ENCODE peak calls at places on chromosomes 16 and 17, in nine cellular contexts. Z is GM23338, F is mammary epithelial cell, Q is neural progenitor cell, R is OCI-LY7, G is A549, I is IMR-90, B is HCT116, H is fibroblast of lung. S is an unnamed sample. For H3K4me1, the result is how much of the 10 kb centered on the place peaks cover.

GRCh38 chr17:4531988-4532736 is 23.0 kb downstream of the MYBBP1A start:
- DNase-seq in H (no peak), B (no peak), G (no peak), Z (no peak), Q (no peak), R (no peak), I (no peak), F (no peak), S (no peak)

GRCh38 chr17:10099051-10099571 is 99.3 kb downstream of the GAS7 start:
- DNase-seq in I (peak), Q (no peak), R (no peak), G (no peak), H (peak), F (no peak), B (no peak), Z (no peak), S (no peak)

GRCh38 chr17:65177901-65178300 is 40.7 kb downstream of the RGS9 start:
- DNase-seq in H (peak), I (peak), Z (no peak), R (peak), B (no peak), G (no peak), F (peak), Q (no peak), S (no peak)

GRCh38 chr17:48439875-48440505 is 10.0 kb upstream of the SKAP1 start:
- DNase-seq in I (no peak), R (peak), F (no peak), H (peak), Q (no peak), G (no peak), B (no peak), Z (no peak), S (no peak)

GRCh38 chr16:85514601-85515318 is 98.4 kb upstream of the GSE1 start:
- DNase-seq in F (peak), H (peak), Z (peak), Q (peak), G (peak), B (peak), R (no peak), I (peak), S (peak)

GRCh38 chr16:81697886-81698635 is 81.0 kb upstream of the PLCG2 start:
- DNase-seq in H (peak), R (no peak), B (no peak), Q (no peak), I (no peak), G (no peak), Z (no peak), F (no peak), S (no peak)

GRCh38 chr17:27488263-27488662 is 32.0 kb downstream of the KSR1 start:
- DNase-seq in F (no peak), I (no peak), Q (no peak), B (no peak), G (no peak), H (no peak), R (no peak), Z (no peak), S (no peak)

GRCh38 chr17:39667262-39668140 is 752 bp upstream of the PNMT start:
- DNase-seq in F (no peak), Q (peak), I (no peak), H (no peak), G (no peak), Z (peak), R (no peak), B (no peak), S (no peak)

GRCh38 chr16:72819345-72819744 is 228.6 kb downstream of the ZFHX3 start:
- DNase-seq in Q (no peak), B (no peak), I (peak), Z (no peak), G (no peak), H (peak), F (peak), R (no peak), S (no peak)

GRCh38 chr17:42276609-42277341 is 584 bp upstream of the STAT5B start:
- DNase-seq in F (peak), I (peak), H (peak), R (no peak), B (no peak), G (peak), Q (peak), Z (peak), S (peak)

GRCh38 chr17:60086822-60087591 is 8.3 kb upstream of the HEATR6 start:
- DNase-seq in R (no peak), B (no peak), Z (no peak), I (peak), Q (no peak), H (peak), F (no peak), G (no peak), S (no peak)

GRCh38 chr16:28531777-28532744 is 6.7 kb downstream of the NUPR1 start:
- DNase-seq in I (no peak), Q (peak), R (no peak), Z (peak), H (peak), F (no peak), B (peak), G (no peak), S (peak)

GRCh38 chr16:23026777-23027362 is 122.4 kb downstream of the USP31 start:
- DNase-seq in G (no peak), F (peak), I (peak), Q (peak), B (no peak), H (no peak), Z (peak), R (peak), S (peak)

GRCh38 chr16:65421596-65421995 is 299.7 kb upstream of the CDH11 start:
- DNase-seq in F (no peak), B (no peak), Z (no peak), R (no peak), G (no peak), Q (no peak), I (no peak), H (no peak), S (no peak)

GRCh38 chr16:77496934-77497333 is 62.1 kb upstream of the ADAMTS18 start:
- DNase-seq in G (no peak), Z (no peak), F (no peak), R (no peak), Q (no peak), I (no peak), H (no peak), B (no peak), S (no peak)

GRCh38 chr16:87881327-87882200 is 12.3 kb upstream of the SLC7A5 start:
- DNase-seq in B (no peak), R (no peak), Q (no peak), H (no peak), Z (no peak), I (no peak), G (no peak), F (no peak), S (no peak)

GRCh38 chr16:30748634-30749445 is 615 bp downstream of the PHKG2 start:
- DNase-seq in Q (peak), B (no peak), F (peak), G (peak), R (peak), I (peak), Z (peak), H (peak), S (no peak)

GRCh38 chr17:40399185-40399584 is 18.5 kb downstream of the TOP2A start:
- DNase-seq in H (peak), Z (peak), I (peak), G (peak), R (peak), Q (peak), B (peak), F (no peak), S (peak)

GRCh38 chr17:16171613-16172012 is 43.7 kb downstream of the NCOR1 start:
- DNase-seq in Z (no peak), R (no peak), G (peak), B (no peak), Q (no peak), H (no peak), F (no peak), I (peak), S (peak)

GRCh38 chr16:51153275-51153991 is 2.4 kb upstream of the SALL1 start:
- DNase-seq in H (peak), Z (peak), F (no peak), G (no peak), R (no peak), Q (peak), I (no peak), B (no peak), S (no peak)

GRCh38 chr17:49117581-49118230 is 14.9 kb upstream of the B4GALNT2 start:
- DNase-seq in I (no peak), H (no peak), R (peak), Q (no peak), Z (no peak), G (no peak), F (peak), B (no peak), S (no peak)

GRCh38 chr17:7313028-7313889 is 1.9 kb downstream of the GPS2 start:
- DNase-seq in I (peak), H (no peak), F (peak), B (no peak), Z (peak), G (peak), Q (no peak), R (peak), S (peak)

GRCh38 chr16:77322757-77323156 is 112.1 kb downstream of the ADAMTS18 start:
- DNase-seq in Z (no peak), B (no peak), I (no peak), F (no peak), H (no peak), Q (no peak), R (no peak), G (no peak), S (no peak)

GRCh38 chr16:86718118-86718517 is 139.8 kb downstream of the FOXL1 start:
- DNase-seq in F (peak), I (peak), B (no peak), R (no peak), Z (no peak), H (peak), G (no peak), Q (no peak), S (no peak)

GRCh38 chr17:3801792-3802191 is 804 bp upstream of the ITGAE start:
- DNase-seq in G (no peak), Q (no peak), H (no peak), R (no peak), F (no peak), I (no peak), Z (no peak), B (no peak), S (no peak)

GRCh38 chr17:63419949-63420867 is 25.9 kb downstream of the CYB561 start:
- DNase-seq in B (no peak), H (no peak), G (no peak), F (no peak), Z (no peak), Q (no peak), I (no peak), R (no peak), S (no peak)

GRCh38 chr17:4678448-4679026 is 25.4 kb downstream of the PELP1 start:
- DNase-seq in G (peak), F (peak), R (no peak), H (peak), Z (no peak), I (peak), B (peak), Q (no peak), S (peak)

DNA sequence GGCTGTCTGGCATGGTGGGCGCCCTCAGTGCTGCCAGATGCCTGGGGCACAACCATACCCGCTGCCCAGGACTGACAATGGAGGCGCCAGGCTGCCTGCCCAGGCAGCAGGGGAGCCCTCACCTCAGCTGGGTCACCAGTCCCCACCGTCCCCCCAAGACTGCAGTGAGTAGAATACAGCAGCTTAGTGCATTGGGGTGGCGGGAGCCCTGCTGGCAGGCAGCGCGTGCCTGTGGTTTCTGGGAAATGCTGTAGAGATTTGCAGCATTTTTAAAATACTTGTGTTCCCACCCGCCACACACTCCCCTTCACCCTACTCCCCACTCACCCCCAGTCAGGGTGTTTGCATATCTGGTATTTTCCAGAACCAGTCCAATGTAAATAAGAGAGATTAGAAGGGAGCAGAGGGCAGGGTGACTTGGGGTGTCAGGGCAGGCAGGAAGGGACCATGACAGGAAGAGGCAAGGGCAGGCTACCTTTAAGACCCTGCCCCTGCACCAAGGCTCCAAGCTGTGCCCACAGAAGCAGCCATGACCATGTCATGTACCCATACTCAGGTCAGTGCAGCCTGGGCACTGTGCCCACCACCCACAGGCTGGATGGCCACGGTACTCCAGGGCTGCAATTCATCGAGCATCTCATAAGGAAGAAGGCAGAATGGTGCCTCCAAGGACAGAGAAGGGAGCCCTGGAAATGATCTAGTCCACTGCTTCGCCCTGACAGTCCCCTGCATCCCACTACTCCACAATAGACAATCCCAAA is 21.5 kb downstream of the MYO18A start:
- DNase-seq in Q (no peak), R (no peak), F (no peak), B (no peak), I (peak), Z (no peak), G (no peak), H (peak), S (peak)
- H3K4me1 ChIP-seq in Q (under half), R (under half), F (half or more), B (half or more), I (half or more), Z (under half), G (half or more), H (under half), S (half or more)

GRCh38 chr17:68759343-68760140 is 158.4 kb upstream of the FAM20A start:
- DNase-seq in H (peak), R (peak), Z (peak), B (peak), I (peak), F (peak), G (peak), Q (peak), S (peak)
- H3K4me2 ChIP-seq in H (peak), R (peak), Z (peak), B (peak), I (peak), F (peak), G (peak), Q (peak), S (peak)

GRCh38 chr16:17304124-17304813 is 166.5 kb downstream of the XYLT1 start:
- DNase-seq in I (peak), R (no peak), B (peak), H (peak), Q (no peak), G (no peak), F (peak), Z (no peak), S (no peak)
- H3K4me1 ChIP-seq in I (under half), R (half or more), B (under half), H (under half), Q (under half), G (under half), F (under half), Z (under half), S (under half)

GRCh38 chr17:46086821-46087220 is 87.8 kb downstream of the STH start:
- DNase-seq in F (no peak), H (no peak), B (no peak), R (no peak), Q (no peak), I (no peak), G (no peak), Z (no peak), S (no peak)
- H3K4me2 ChIP-seq in F (no peak), H (no peak), B (no peak), R (no peak), Q (no peak), I (no peak), G (no peak), Z (no peak), S (no peak)

GRCh38 chr16:74025-74424 is 1.6 kb upstream of the RHBDF1 start:
- DNase-seq in F (no peak), H (no peak), G (no peak), R (no peak), B (no peak), Q (no peak), I (no peak), Z (no peak), S (no peak)
- H3K4me1 ChIP-seq in F (under half), H (half or more), G (under half), R (under half), B (under half), Q (under half), I (half or more), Z (under half), S (half or more)

DNA sequence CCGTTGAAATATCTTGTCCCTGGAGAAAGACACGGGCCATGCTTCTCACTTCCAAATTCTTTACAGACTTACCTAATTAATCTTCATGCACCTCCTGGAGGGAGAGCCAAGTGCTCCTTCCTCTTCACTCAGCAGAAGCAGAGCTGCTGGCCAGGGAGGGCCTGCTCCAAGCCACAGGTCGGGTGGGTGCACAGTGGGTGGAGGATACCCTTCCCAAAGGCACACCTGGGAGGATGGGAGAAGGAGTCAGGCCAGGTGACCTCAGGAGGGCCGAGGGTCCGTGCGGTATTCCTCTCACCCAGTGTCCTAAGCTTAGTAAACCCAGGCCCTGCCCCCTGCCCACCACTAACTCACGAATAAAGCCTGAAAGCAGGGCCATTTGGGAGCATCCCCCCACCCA is 171.3 kb upstream of the RPL38 start:
- DNase-seq in I (no peak), H (no peak), Z (no peak), G (no peak), B (no peak), F (no peak), R (no peak), Q (no peak), S (no peak)
- H3K4me2 ChIP-seq in I (no peak), H (no peak), Z (peak), G (no peak), B (no peak), F (no peak), R (no peak), Q (peak), S (no peak)

S was measured in HepG2.